ENCODE peak calls at places on chromosomes 7 and 10, in seven cellular contexts. P, X, A, Y, T, N and Q are unnamed samples.

GRCh38 chr10:75062191-75062849 is 49.1 kb upstream of the SAMD8 start:
- DNase-seq in P (no peak), X (no peak), A (no peak), Y (no peak), T (no peak), N (no peak), Q (no peak)

GRCh38 chr10:96986200-96986856 is 154.2 kb downstream of the LCOR start:
- DNase-seq in P (no peak), X (no peak), A (no peak), Y (no peak), T (no peak), N (no peak), Q (no peak)

GRCh38 chr10:76195990-76196389 is 764.6 kb downstream of the LRMDA start:
- DNase-seq in P (no peak), X (no peak), A (no peak), Y (no peak), T (no peak), N (no peak), Q (no peak)

GRCh38 chr10:60992661-60993060 is 48.7 kb upstream of the RHOBTB1 start:
- DNase-seq in P (no peak), X (no peak), A (no peak), Y (no peak), T (no peak), N (no peak), Q (no peak)

GRCh38 chr10:22329150-22329549 is 8.3 kb downstream of the BMI1 start:
- DNase-seq in P (no peak), X (no peak), A (no peak), Y (no peak), T (no peak), N (no peak), Q (no peak)

GRCh38 chr10:71344154-71344915 is 25.3 kb downstream of the SLC29A3 start:
- DNase-seq in P (no peak), X (no peak), A (no peak), Y (no peak), T (no peak), N (no peak), Q (no peak)

GRCh38 chr7:108448777-108449576 is 7.3 kb downstream of the NRCAM start:
- DNase-seq in P (peak), X (no peak), A (no peak), Y (no peak), T (no peak), N (no peak), Q (no peak)

GRCh38 chr10:73053275-73053674 is 43.4 kb downstream of the P4HA1 start:
- DNase-seq in P (no peak), X (no peak), A (no peak), Y (no peak), T (no peak), N (no peak), Q (peak)

GRCh38 chr7:50729962-50730361 is 52.7 kb downstream of the GRB10 start:
- DNase-seq in P (no peak), X (no peak), A (no peak), Y (no peak), T (no peak), N (no peak), Q (no peak)

GRCh38 chr7:47988496-47989386 is 9.3 kb upstream of the HUS1 start:
- DNase-seq in P (no peak), X (no peak), A (peak), Y (no peak), T (no peak), N (no peak), Q (peak)

GRCh38 chr7:12893292-12893691 is 205.9 kb downstream of the ARL4A start:
- DNase-seq in P (no peak), X (no peak), A (no peak), Y (no peak), T (no peak), N (no peak), Q (no peak)

GRCh38 chr7:159125104-159125943 is 19.3 kb downstream of the VIPR2 start:
- DNase-seq in P (no peak), X (no peak), A (no peak), Y (no peak), T (no peak), N (no peak), Q (no peak)

GRCh38 chr10:28971255-28971654 is 293.9 kb downstream of the BAMBI start:
- DNase-seq in P (no peak), X (no peak), A (no peak), Y (no peak), T (no peak), N (no peak), Q (no peak)

GRCh38 chr10:44571701-44572100 is 186.8 kb upstream of the CXCL12 start:
- DNase-seq in P (no peak), X (no peak), A (no peak), Y (no peak), T (no peak), N (no peak), Q (no peak)

GRCh38 chr10:60809157-60809556 is 30.9 kb downstream of the CDK1 start:
- DNase-seq in P (no peak), X (no peak), A (no peak), Y (no peak), T (no peak), N (no peak), Q (no peak)

GRCh38 chr7:55111007-55111406 is 92.2 kb downstream of the EGFR start:
- DNase-seq in P (peak), X (no peak), A (no peak), Y (no peak), T (no peak), N (no peak), Q (no peak)

GRCh38 chr10:118844731-118845573 is 90.2 kb upstream of the CACUL1 start:
- DNase-seq in P (no peak), X (no peak), A (no peak), Y (no peak), T (no peak), N (no peak), Q (peak)

GRCh38 chr10:21528452-21529235 is 3.2 kb upstream of the SKIDA1 start:
- DNase-seq in P (peak), X (no peak), A (no peak), Y (no peak), T (no peak), N (no peak), Q (no peak)

GRCh38 chr10:11429439-11430052 is 181.9 kb downstream of the USP6NL start:
- DNase-seq in P (no peak), X (no peak), A (no peak), Y (no peak), T (no peak), N (no peak), Q (no peak)

GRCh38 chr7:158166386-158167340 is 421.0 kb downstream of the PTPRN2 start:
- DNase-seq in P (no peak), X (no peak), A (no peak), Y (no peak), T (no peak), N (no peak), Q (no peak)

GRCh38 chr7:129650056-129650758 is 38.7 kb downstream of the NRF1 start:
- DNase-seq in P (no peak), X (no peak), A (no peak), Y (no peak), T (no peak), N (no peak), Q (no peak)

GRCh38 chr10:6493521-6494451 is 86.3 kb downstream of the PRKCQ start:
- DNase-seq in P (no peak), X (no peak), A (no peak), Y (peak), T (no peak), N (no peak), Q (no peak)

GRCh38 chr10:71126432-71126831 is 85.9 kb upstream of the UNC5B start:
- DNase-seq in P (no peak), X (no peak), A (peak), Y (no peak), T (no peak), N (no peak), Q (no peak)

GRCh38 chr10:77603529-77603927 is 34.1 kb downstream of the KCNMA1 start:
- DNase-seq in P (no peak), X (no peak), A (no peak), Y (no peak), T (no peak), N (no peak), Q (no peak)

GRCh38 chr7:38318803-38319416 is 45.5 kb upstream of the TARP start:
- DNase-seq in P (peak), X (no peak), A (peak), Y (no peak), T (no peak), N (no peak), Q (peak)

GRCh38 chr10:73553316-73553715 is 37.8 kb downstream of the USP54 start:
- DNase-seq in P (peak), X (peak), A (no peak), Y (no peak), T (no peak), N (no peak), Q (peak)

GRCh38 chr7:1419310-1419634 is 40.0 kb downstream of the MICALL2 start:
- DNase-seq in P (no peak), X (no peak), A (no peak), Y (no peak), T (no peak), N (no peak), Q (no peak)